ENCODE peak calls at places on chromosomes 1 and 21, in five cellular contexts. V is occipital lobe, B is hippocampal formation, J is anterior cingulate cortex, U is T-helper 2 cell. P is an unnamed sample.

GRCh38 chr1:228410015-228410414 is 3.4 kb upstream of the TRIM11 start:
- DNase-seq in V (no peak), B (no peak), J (no peak), U (no peak), P (no peak)

GRCh38 chr21:41280115-41280919 is 36.3 kb upstream of the FAM3B start:
- DNase-seq in V (no peak), B (no peak), J (no peak), U (no peak), P (no peak)

GRCh38 chr21:31918250-31918775 is 45.5 kb downstream of the HUNK start:
- DNase-seq in V (no peak), B (no peak), J (no peak), U (no peak), P (no peak)

GRCh38 chr1:3038571-3039181 is 17.4 kb downstream of the ACTRT2 start:
- DNase-seq in V (no peak), B (no peak), J (no peak), U (no peak), P (no peak)

GRCh38 chr1:9128161-9128519 is 762 bp downstream of the GPR157 start:
- DNase-seq in V (no peak), B (no peak), J (no peak), U (no peak), P (no peak)

GRCh38 chr1:207268753-207269511 is 52.5 kb upstream of the CD55 start:
- DNase-seq in V (no peak), B (no peak), J (no peak), U (no peak), P (no peak)

GRCh38 chr1:67726224-67726623 is 41.2 kb downstream of the GADD45A start:
- DNase-seq in V (no peak), B (no peak), J (no peak), U (no peak), P (no peak)

GRCh38 chr1:41483960-41484844 is at the start of gene EDN2:
- DNase-seq in V (no peak), B (no peak), J (no peak), U (peak; percentile 10), P (no peak)

GRCh38 chr1:147515046-147515869 is 26.0 kb upstream of the BCL9 start:
- DNase-seq in V (no peak), B (no peak), J (no peak), U (peak; percentile 38), P (no peak)

GRCh38 chr1:104855550-104855949 is 1105.9 kb downstream of the AMY1C start:
- DNase-seq in V (no peak), B (no peak), J (no peak), U (no peak), P (no peak)

GRCh38 chr1:80973101-80973500 is 827.6 kb upstream of the ADGRL2 start:
- DNase-seq in V (no peak), B (no peak), J (no peak), U (no peak), P (no peak)

GRCh38 chr1:47707887-47708535 is 270.2 kb downstream of the FOXD2 start:
- DNase-seq in V (no peak), B (no peak), J (no peak), U (no peak), P (no peak)

GRCh38 chr1:29259802-29260441 is 23.6 kb downstream of the PTPRU start:
- DNase-seq in V (no peak), B (no peak), J (no peak), U (peak; percentile 19), P (no peak)

GRCh38 chr1:12113433-12114339 is 50.6 kb downstream of the TNFRSF8 start:
- DNase-seq in V (no peak), B (no peak), J (no peak), U (peak; percentile 64), P (no peak)

GRCh38 chr1:38991638-38992449 is 768 bp downstream of the AKIRIN1 start:
- DNase-seq in V (peak; percentile 59), B (no peak), J (no peak), U (no peak), P (peak; percentile 7)

GRCh38 chr1:11749203-11749689 is 12.7 kb upstream of the C1orf167 start:
- DNase-seq in V (no peak), B (no peak), J (no peak), U (peak; percentile 70), P (no peak)

GRCh38 chr1:152189657-152190442 is 30.8 kb upstream of the RPTN start:
- DNase-seq in V (no peak), B (peak; percentile 17), J (no peak), U (peak; percentile 67), P (no peak)

GRCh38 chr1:25873120-25873519 is 2.4 kb downstream of the PAQR7 start:
- DNase-seq in V (no peak), B (no peak), J (no peak), U (no peak), P (no peak)

GRCh38 chr21:45479691-45480675 is 62.3 kb downstream of the SLC19A1 start:
- DNase-seq in V (no peak), B (no peak), J (no peak), U (no peak), P (no peak)

GRCh38 chr1:54309631-54310366 is 96.4 kb downstream of the SSBP3 start:
- DNase-seq in V (no peak), B (peak; percentile 48), J (peak; percentile 48), U (no peak), P (peak; percentile 51)

GRCh38 chr1:58823481-58824010 is 39.7 kb upstream of the JUN start:
- DNase-seq in V (no peak), B (no peak), J (no peak), U (no peak), P (no peak)

GRCh38 chr1:154148787-154149186 is 6.1 kb downstream of the NUP210L start:
- DNase-seq in V (no peak), B (no peak), J (no peak), U (peak; percentile 63), P (no peak)

GRCh38 chr1:8728464-8728863 is 89.0 kb downstream of the RERE start:
- DNase-seq in V (no peak), B (no peak), J (no peak), U (peak; percentile 17), P (no peak)

GRCh38 chr1:84789014-84789413 is 98.8 kb upstream of the SSX2IP start:
- DNase-seq in V (no peak), B (no peak), J (no peak), U (no peak), P (no peak)

GRCh38 chr1:65247419-65248359 is 61.7 kb upstream of the DNAJC6 start:
- DNase-seq in V (no peak), B (peak; percentile 37), J (no peak), U (no peak), P (no peak)